ENCODE peak calls at places on chromosome 12, in ten cellular contexts. E is suprapubic skin; L is A673; P is neuronal stem cell; Y is PC-3; U is prostate gland; C is CD8-positive, alpha-beta T cell; M is aorta; R is OCI-LY7; X is uterus. V is an unnamed sample.

GRCh38 chr12:12859690-12860089 is 31.7 kb upstream of the GPRC5A start:
- DNase-seq in L (no peak), Y (peak; percentile 75), C (no peak), X (no peak), P (no peak), M (no peak), E (no peak), U (no peak), R (no peak), V (no peak)

GRCh38 chr12:101945361-101946232 is 68.2 kb downstream of the DRAM1 start:
- DNase-seq in L (peak; percentile 15), X (no peak), R (no peak), M (no peak), E (no peak), C (no peak), Y (peak; percentile 52), U (peak; percentile 63), P (no peak), V (peak; percentile 28)

GRCh38 chr12:104108755-104109445 is 29.1 kb downstream of the NFYB start:
- DNase-seq in X (peak; percentile 75), M (peak; percentile 92), E (peak; percentile 88), Y (peak; percentile 94), C (peak; percentile 88), R (peak; percentile 80), L (peak; percentile 87), U (peak; percentile 74), P (peak; percentile 71), V (peak; percentile 83)

GRCh38 chr12:123905319-123905925 is 67.2 kb downstream of the CCDC92 start:
- DNase-seq in U (no peak), R (peak; percentile 56), L (peak; percentile 85), M (peak; percentile 67), P (peak; percentile 26), Y (peak; percentile 90), E (no peak), X (peak; percentile 65), C (peak; percentile 47), V (peak; percentile 64)

GRCh38 chr12:15446798-15447197 is 124.5 kb downstream of the PTPRO start:
- DNase-seq in C (no peak), P (no peak), U (no peak), Y (peak; percentile 84), R (no peak), L (no peak), E (no peak), M (no peak), X (no peak), V (no peak)

GRCh38 chr12:88062464-88062863 is 33.3 kb upstream of the C12orf50 start:
- DNase-seq in U (no peak), P (no peak), M (no peak), E (no peak), C (no peak), L (no peak), R (no peak), Y (no peak), X (no peak), V (no peak)

GRCh38 chr12:60498656-60499055 is 902.8 kb downstream of the SLC16A7 start:
- DNase-seq in C (no peak), P (no peak), X (no peak), L (no peak), U (no peak), Y (no peak), E (no peak), R (no peak), M (no peak), V (no peak)

GRCh38 chr12:124786065-124786964 is 77.3 kb downstream of the SCARB1 start:
- DNase-seq in M (peak; percentile 93), C (no peak), L (no peak), R (no peak), X (peak; percentile 86), Y (no peak), E (no peak), P (peak; percentile 83), U (peak; percentile 89), V (peak; percentile 87)

GRCh38 chr12:1517007-1517406 is 77.4 kb downstream of the FBXL14 start:
- DNase-seq in E (no peak), R (peak; percentile 75), M (no peak), U (no peak), X (no peak), C (no peak), P (no peak), L (peak; percentile 62), Y (peak; percentile 90), V (no peak)

GRCh38 chr12:69824956-69825355 is at the start of gene MYRFL:
- DNase-seq in C (no peak), Y (no peak), R (no peak), P (no peak), M (no peak), X (no peak), L (no peak), E (no peak), U (no peak), V (no peak)

GRCh38 chr12:6871052-6871957 is 1.8 kb downstream of the SPSB2 start:
- DNase-seq in Y (peak; percentile 69), X (no peak), M (no peak), C (no peak), L (peak; percentile 38), E (no peak), U (no peak), P (no peak), R (peak; percentile 26), V (peak; percentile 45)
- H3K4me3 ChIP-seq in Y (peak overlapping the region; percentile 78), X (peak overlapping the region; percentile 96), M (no peak overlapping the region), C (peak overlapping the region; percentile 99), L (peak overlapping the region; percentile 75), E (peak overlapping the region; percentile 90), U (no peak overlapping the region), P (no peak overlapping the region), R (peak overlapping the region; percentile 77), V (peak overlapping the region; percentile 84)

GRCh38 chr12:34602213-34602940 is 580.1 kb downstream of the ALG10 start:
- DNase-seq in M (no peak), L (no peak), C (no peak), P (no peak), E (peak; percentile 48), X (no peak), Y (no peak), R (no peak), U (no peak), V (no peak)

GRCh38 chr12:34605510-34605887 is 583.2 kb downstream of the ALG10 start:
- DNase-seq in X (no peak), Y (no peak), P (no peak), M (peak; percentile 40), E (no peak), C (no peak), R (no peak), L (no peak), U (no peak), V (no peak)

GRCh38 chr12:34603382-34604035 is 581.2 kb downstream of the ALG10 start:
- DNase-seq in E (no peak), M (no peak), X (no peak), C (no peak), P (no peak), R (no peak), Y (no peak), L (no peak), U (no peak), V (no peak)

GRCh38 chr12:34604631-34605509 is 582.6 kb downstream of the ALG10 start:
- DNase-seq in C (no peak), L (no peak), R (no peak), Y (no peak), E (peak; percentile 72), P (no peak), U (no peak), X (no peak), M (peak; percentile 50), V (no peak)

DNA sequence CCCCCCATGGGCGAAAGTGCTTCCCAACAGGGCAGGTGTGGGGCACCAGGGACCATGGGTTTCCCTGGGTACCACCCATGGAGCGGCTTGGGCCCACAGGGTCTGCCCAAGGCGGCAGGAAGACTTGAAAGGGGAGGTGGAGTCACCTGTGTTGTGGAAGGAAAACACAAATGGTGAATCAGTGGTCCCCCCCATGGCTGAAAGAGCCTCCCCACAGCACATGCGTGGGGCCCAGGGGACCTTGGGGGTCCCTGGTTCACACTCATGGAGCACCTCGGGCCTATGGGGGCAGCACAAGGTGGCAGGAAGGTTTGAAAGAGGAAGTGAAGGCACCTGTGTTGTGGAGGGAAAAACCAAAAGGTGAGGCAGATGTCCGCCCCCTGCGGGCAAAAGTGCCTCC is 581.9 kb downstream of the ALG10 start:
- DNase-seq in Y (no peak), P (no peak), L (no peak), M (no peak), C (no peak), R (no peak), X (no peak), E (peak; percentile 60), U (no peak), V (no peak)
- H3K9me3 ChIP-seq in Y (no peaks in the 10 kb centered on the region), P (peaks cover 72% of the 10 kb centered on the region), L (peaks cover 21% of the 10 kb centered on the region), M (peaks cover 6% of the 10 kb centered on the region), C (no peaks in the 10 kb centered on the region), R (no peaks in the 10 kb centered on the region), X (no peaks in the 10 kb centered on the region), E (peaks cover 56% of the 10 kb centered on the region), U (no peaks in the 10 kb centered on the region), V (peaks cover 89% of the 10 kb centered on the region)

GRCh38 chr12:78866518-78866917 is 1.9 kb downstream of the SYT1 start:
- DNase-seq in Y (no peak), L (no peak), U (no peak), P (no peak), C (no peak), E (no peak), R (no peak), X (no peak), M (no peak), V (no peak)

GRCh38 chr12:78865297-78865955 is 852 bp downstream of the SYT1 start:
- DNase-seq in U (no peak), P (no peak), C (no peak), Y (no peak), L (peak; percentile 66), M (no peak), E (no peak), R (no peak), X (no peak), V (no peak)

GRCh38 chr12:78863482-78864427 is 819 bp upstream of the SYT1 start:
- DNase-seq in M (peak; percentile 77), X (peak; percentile 66), U (peak; percentile 29), E (no peak), Y (peak; percentile 53), P (peak; percentile 67), R (no peak), C (no peak), L (peak; percentile 83), V (no peak)

GRCh38 chr12:78870539-78870938 is 6.0 kb downstream of the SYT1 start:
- DNase-seq in L (peak; percentile 64), P (no peak), Y (no peak), C (no peak), E (no peak), X (no peak), R (no peak), U (no peak), M (no peak), V (no peak)

GRCh38 chr12:78864483-78865296 is at the start of gene SYT1:
- DNase-seq in R (no peak), Y (peak; percentile 76), C (no peak), M (peak; percentile 75), X (peak; percentile 76), P (peak; percentile 85), E (no peak), L (peak; percentile 98), U (peak; percentile 26), V (no peak)
- H3K4me3 ChIP-seq in R (no peak within 1 kb of the TSS), Y (peak within 1 kb of the TSS; percentile 79), C (no peak within 1 kb of the TSS), M (peak within 1 kb of the TSS; percentile 4), X (peak within 1 kb of the TSS; percentile 70), P (peak within 1 kb of the TSS; percentile 78), E (peak within 1 kb of the TSS; percentile 48), L (peak within 1 kb of the TSS; percentile 75), U (peak within 1 kb of the TSS; percentile 47), V (peak within 1 kb of the TSS; percentile 43)

DNA sequence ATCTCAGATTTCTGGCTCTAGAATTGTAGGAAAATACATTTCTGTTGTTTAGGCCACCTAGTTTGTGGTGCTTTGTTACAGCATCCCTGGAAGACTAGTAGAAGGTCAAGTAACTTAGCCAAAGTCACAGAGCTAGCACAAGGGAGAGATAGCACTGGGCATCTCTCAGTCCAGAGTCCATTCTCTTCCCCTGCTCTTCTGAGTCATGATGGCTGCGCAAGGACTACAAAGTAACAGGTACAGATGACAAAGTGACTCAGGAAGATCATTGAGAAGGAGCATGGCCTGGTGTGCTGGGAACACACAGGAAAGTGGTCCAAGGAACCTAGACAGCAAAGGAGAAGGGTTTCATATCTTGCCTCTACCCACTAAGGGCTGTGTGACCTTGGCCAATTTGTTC is 19.3 kb downstream of the SLC17A8 start:
- DNase-seq in P (no peak), M (no peak), X (no peak), L (no peak), C (no peak), U (no peak), Y (no peak), R (no peak), E (no peak), V (no peak)
- H3K9me3 ChIP-seq in P (no peaks in the 10 kb centered on the region), M (no peaks in the 10 kb centered on the region), X (no peaks in the 10 kb centered on the region), L (no peaks in the 10 kb centered on the region), C (no peaks in the 10 kb centered on the region), U (no peaks in the 10 kb centered on the region), Y (no peaks in the 10 kb centered on the region), R (no peaks in the 10 kb centered on the region), E (no peaks in the 10 kb centered on the region), V (no peaks in the 10 kb centered on the region)

V was measured in stomach.